ENCODE peak calls at places on chromosomes 12 and 14, in six cellular contexts. B is neural progenitor cell, Q is DND-41, I is heart left ventricle, K is left ventricle myocardium inferior, T is sigmoid colon. O is an unnamed sample.

GRCh38 chr12:52216807-52217206 is 16.2 kb upstream of the KRT7 start:
- DNase-seq in T (peak; percentile 39), B (no peak), K (no peak), Q (no peak), I (no peak), O (no peak)

GRCh38 chr12:11981174-11981733 is 89.5 kb upstream of the BCL2L14 start:
- DNase-seq in Q (peak; percentile 26), I (no peak), T (no peak), B (no peak), K (no peak), O (no peak)

GRCh38 chr14:95765016-95765415 is 51.1 kb upstream of the TCL1A start:
- DNase-seq in K (no peak), T (no peak), I (no peak), B (no peak), Q (no peak), O (no peak)

GRCh38 chr14:21852061-21852664 is 178.5 kb upstream of the OR4E1 start:
- DNase-seq in Q (peak; percentile 74), T (no peak), K (no peak), B (peak; percentile 76), I (no peak), O (no peak)

GRCh38 chr14:92924247-92924646 is 1.3 kb downstream of the CHGA start:
- DNase-seq in B (no peak), K (no peak), T (no peak), Q (no peak), I (no peak), O (peak; percentile 55)

GRCh38 chr14:53851394-53852056 is 105.1 kb downstream of the BMP4 start:
- DNase-seq in T (no peak), Q (no peak), I (no peak), K (no peak), B (no peak), O (no peak)

GRCh38 chr12:117067016-117067415 is 32.2 kb downstream of the TESC start:
- DNase-seq in I (no peak), K (no peak), B (no peak), T (no peak), Q (no peak), O (peak; percentile 13)

GRCh38 chr12:47816646-47817271 is 2.9 kb downstream of the HDAC7 start:
- DNase-seq in Q (no peak), I (peak; percentile 65), K (no peak), T (peak; percentile 75), B (no peak), O (no peak)

GRCh38 chr14:40003773-40004172 is 571.5 kb upstream of the FBXO33 start:
- DNase-seq in B (no peak), K (no peak), Q (no peak), I (no peak), T (no peak), O (no peak)

GRCh38 chr12:122009741-122010140 is 11.9 kb upstream of the BCL7A start:
- DNase-seq in T (no peak), I (no peak), K (no peak), Q (no peak), B (no peak), O (no peak)

GRCh38 chr14:61380984-61381383 is 59.6 kb downstream of the PRKCH start:
- DNase-seq in T (no peak), I (no peak), Q (no peak), B (no peak), K (no peak), O (no peak)

GRCh38 chr12:6124411-6125151 is at the start of gene VWF:
- DNase-seq in B (peak; percentile 75), Q (no peak), I (peak; percentile 75), T (no peak), K (no peak), O (no peak)

GRCh38 chr14:54881235-54881760 is 21.3 kb downstream of the GCH1 start:
- DNase-seq in Q (peak; percentile 60), K (no peak), B (no peak), T (no peak), I (peak; percentile 24), O (no peak)

GRCh38 chr14:93320489-93320888 is 12.3 kb downstream of the BTBD7 start:
- DNase-seq in T (no peak), Q (no peak), B (no peak), I (no peak), K (no peak), O (no peak)

GRCh38 chr14:68938515-68939423 is 40.3 kb downstream of the ACTN1 start:
- DNase-seq in T (peak; percentile 77), I (peak; percentile 52), Q (no peak), B (no peak), K (peak; percentile 13), O (no peak)
- H3K4me1 ChIP-seq in T (peaks cover 100% of the 10 kb centered on the region), I (peaks cover 36% of the 10 kb centered on the region), Q (no peaks in the 10 kb centered on the region), B (peaks cover 35% of the 10 kb centered on the region), K (peaks cover 91% of the 10 kb centered on the region), O (peaks cover 96% of the 10 kb centered on the region)

DNA sequence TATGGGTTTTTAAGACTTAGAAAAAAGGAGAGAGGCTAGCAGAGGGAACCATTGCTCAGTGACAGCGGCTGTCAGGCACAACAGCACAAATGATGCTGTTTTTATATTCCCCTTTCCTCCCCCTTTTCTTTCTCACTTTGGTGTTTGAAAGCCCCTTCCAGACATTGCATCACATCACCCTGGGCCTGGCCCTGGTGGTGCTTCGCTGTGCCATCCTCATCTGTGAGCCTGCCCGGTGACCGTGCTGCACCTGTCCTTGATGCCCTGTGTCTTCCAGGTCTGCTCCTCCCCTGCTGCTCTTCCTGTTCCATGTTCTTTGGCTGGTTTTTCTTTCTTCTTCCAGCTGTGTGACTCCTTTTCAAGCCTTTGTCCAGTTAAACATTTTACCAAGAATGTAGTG is 24.8 kb downstream of the KLC1 start:
- DNase-seq in I (no peak), B (no peak), K (no peak), T (no peak), Q (no peak), O (no peak)
- H3K27ac ChIP-seq in I (peak overlapping the region; percentile 63), B (no peak overlapping the region), K (peak overlapping the region; percentile 68), T (peak overlapping the region; percentile 6), Q (no peak overlapping the region), O (peak overlapping the region; percentile 21)

DNA sequence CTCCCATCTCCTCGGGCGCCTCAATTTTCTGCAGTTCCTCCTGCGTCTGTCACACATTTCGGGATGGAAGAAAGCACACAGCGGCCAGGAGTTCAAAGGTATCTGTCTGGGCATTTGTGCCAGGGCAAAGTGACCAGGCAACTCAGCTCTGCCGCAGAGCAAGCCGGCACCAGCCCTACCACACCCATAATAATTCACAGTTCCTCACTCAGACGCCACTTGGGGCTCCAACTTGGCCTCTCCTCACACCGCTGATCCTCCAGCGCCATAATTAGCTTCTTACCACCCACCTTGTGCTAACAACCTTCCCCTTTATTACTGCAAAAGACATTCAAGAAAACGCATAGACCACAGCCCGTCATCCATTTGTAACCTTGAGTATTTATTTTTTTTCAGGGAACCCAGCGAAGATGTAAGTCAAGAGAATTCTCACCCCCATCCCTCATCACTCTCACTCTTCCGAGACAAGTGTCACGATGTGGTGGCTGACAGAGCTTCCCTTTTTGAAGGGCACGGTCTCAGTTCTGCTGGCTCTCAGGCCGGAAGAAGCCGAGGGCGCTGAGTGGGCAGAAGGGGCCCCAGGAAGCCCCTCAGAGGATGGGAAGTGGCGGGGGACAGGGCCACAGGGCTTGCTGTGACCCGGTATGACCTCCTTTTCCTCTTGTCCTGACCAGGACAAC is 25.2 kb upstream of the NCOR2 start:
- DNase-seq in Q (no peak), T (no peak), K (no peak), B (no peak), I (no peak), O (peak; percentile 56)
- H3K4me3 ChIP-seq in Q (no peak overlapping the region), T (no peak overlapping the region), K (no peak overlapping the region), B (no peak overlapping the region), I (no peak overlapping the region), O (no peak overlapping the region)

GRCh38 chr14:36507847-36508417 is 12.1 kb downstream of the NKX2-1 start:
- DNase-seq in Q (no peak), B (no peak), T (no peak), K (no peak), I (no peak), O (no peak)

GRCh38 chr14:36506732-36507614 is 13.1 kb downstream of the NKX2-1 start:
- DNase-seq in B (no peak), K (no peak), I (no peak), Q (no peak), T (no peak), O (no peak)

GRCh38 chr14:36505193-36505815 is 14.7 kb downstream of the NKX2-1 start:
- DNase-seq in T (no peak), Q (no peak), K (no peak), I (no peak), B (peak; percentile 72), O (peak; percentile 89)

GRCh38 chr14:36504805-36505192 is 15.2 kb downstream of the NKX2-1 start:
- DNase-seq in T (no peak), B (peak; percentile 86), K (no peak), Q (no peak), I (no peak), O (no peak)

DNA sequence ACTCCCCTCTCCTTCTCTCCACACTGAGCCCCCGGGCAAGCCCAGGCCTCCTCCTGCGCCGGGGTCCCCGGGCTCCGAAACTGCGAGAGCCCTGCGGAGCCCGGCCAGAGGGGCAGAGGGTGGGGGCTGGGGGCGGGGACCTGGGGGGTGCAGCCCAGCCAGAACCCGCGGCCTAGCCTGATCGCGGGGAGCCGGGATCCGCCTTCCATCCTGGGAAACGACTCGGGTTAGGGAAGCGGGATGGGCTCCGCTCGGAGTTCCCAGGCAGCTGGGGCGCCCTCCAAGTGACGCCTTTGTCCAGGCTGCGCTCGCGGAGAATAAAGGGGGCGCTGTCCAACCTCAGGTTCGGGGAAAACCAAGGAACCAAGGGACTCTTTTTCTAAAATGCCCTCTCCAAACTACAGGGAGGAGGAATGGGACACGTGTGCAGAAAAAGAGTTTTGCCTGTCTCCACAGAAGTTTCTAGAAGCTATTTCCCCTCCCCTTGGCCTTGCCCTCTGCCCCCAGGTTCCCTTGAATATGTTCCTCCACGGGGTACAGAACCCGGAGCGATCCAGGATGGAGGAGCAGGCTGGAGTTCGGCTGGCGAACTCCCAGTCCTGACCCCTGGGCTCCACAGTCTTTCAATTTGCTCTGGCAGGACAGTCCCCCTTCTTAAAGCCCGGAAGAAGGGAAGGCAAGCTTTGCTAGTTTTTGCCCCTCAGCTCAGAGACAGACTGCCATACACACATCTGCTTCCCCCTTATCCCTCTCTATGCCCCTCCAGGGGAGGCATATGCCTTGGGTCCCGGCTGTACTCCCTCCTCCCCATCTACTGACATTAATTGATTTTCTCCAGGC is 13.9 kb downstream of the NKX2-1 start:
- DNase-seq in Q (no peak), B (peak; percentile 82), K (no peak), T (no peak), I (no peak), O (no peak)
- H3K4me1 ChIP-seq in Q (no peaks in the 10 kb centered on the region), B (peaks cover 25% of the 10 kb centered on the region), K (peaks cover 21% of the 10 kb centered on the region), T (peaks cover 34% of the 10 kb centered on the region), I (no peaks in the 10 kb centered on the region), O (no peaks in the 10 kb centered on the region)

GRCh38 chr12:123126294-123127144 is 24.4 kb downstream of the PITPNM2 start:
- DNase-seq in Q (no peak), B (no peak), K (no peak), T (peak; percentile 82), I (no peak), O (no peak)
- H3K27ac ChIP-seq in Q (no peak overlapping the region), B (no peak overlapping the region), K (peak overlapping the region; percentile 4), T (peak overlapping the region; percentile 52), I (no peak overlapping the region), O (peak overlapping the region; percentile 45)

GRCh38 chr12:10409387-10409786 is at the start of gene KLRC4:
- DNase-seq in T (no peak), Q (no peak), K (no peak), B (no peak), I (no peak), O (no peak)
- H3K4me3 ChIP-seq in T (no peak within 1 kb of the TSS), Q (no peak within 1 kb of the TSS), K (no peak within 1 kb of the TSS), B (no peak within 1 kb of the TSS), I (no peak within 1 kb of the TSS), O (no peak within 1 kb of the TSS)

GRCh38 chr12:65229441-65229840 is 49.0 kb upstream of the MSRB3 start:
- DNase-seq in I (no peak), T (no peak), Q (no peak), K (no peak), B (no peak), O (no peak)

GRCh38 chr12:65237153-65237552 is 41.3 kb upstream of the MSRB3 start:
- DNase-seq in K (no peak), T (no peak), Q (no peak), B (no peak), I (no peak), O (no peak)

GRCh38 chr12:65232490-65233077 is 45.9 kb upstream of the MSRB3 start:
- DNase-seq in Q (no peak), I (no peak), T (no peak), K (no peak), B (no peak), O (no peak)
- H3K4me1 ChIP-seq in Q (no peaks in the 10 kb centered on the region), I (no peaks in the 10 kb centered on the region), T (no peaks in the 10 kb centered on the region), K (peaks cover 5% of the 10 kb centered on the region), B (peaks cover 8% of the 10 kb centered on the region), O (no peaks in the 10 kb centered on the region)

O was measured in left lung.